ENCODE peak calls at places on chromosome 6, in eight cellular contexts. K is transverse colon, C is NCI-H510A, S is foreskin fibroblast, Q is globus pallidus, H is stomach, B is amygdala, Y is NB4. L is an unnamed sample.

GRCh38 chr6:74249658-74250057 is 553.7 kb downstream of the CD109 start:
- DNase-seq in B (no peak), S (peak; percentile 23), C (no peak), K (no peak), Q (no peak), Y (no peak), H (no peak), L (peak; percentile 7)

GRCh38 chr6:18326980-18327379 is 60.2 kb upstream of the RNF144B start:
- DNase-seq in C (no peak), B (no peak), Q (no peak), K (no peak), H (no peak), Y (no peak), S (no peak), L (peak; percentile 28)

GRCh38 chr6:85669735-85670194 is 27.1 kb upstream of the SYNCRIP start:
- DNase-seq in B (no peak), C (no peak), Y (peak; percentile 69), H (no peak), Q (no peak), S (peak; percentile 65), K (no peak), L (no peak)

GRCh38 chr6:46421239-46421638 is 70.0 kb downstream of the RCAN2 start:
- DNase-seq in B (no peak), S (peak; percentile 26), Q (no peak), C (no peak), K (no peak), Y (peak; percentile 30), H (no peak), L (peak; percentile 31)

GRCh38 chr6:139334791-139335446 is 39.5 kb downstream of the CITED2 start:
- DNase-seq in Y (peak; percentile 73), S (peak; percentile 80), K (no peak), C (no peak), H (no peak), Q (no peak), B (no peak), L (no peak)

GRCh38 chr6:45430590-45431202 is 53.0 kb upstream of the SUPT3H start:
- DNase-seq in Q (no peak), Y (no peak), H (no peak), C (no peak), B (no peak), K (no peak), S (no peak), L (no peak)

GRCh38 chr6:44216677-44217331 is at the start of gene MYMX:
- DNase-seq in H (peak; percentile 59), K (no peak), S (no peak), C (no peak), Q (no peak), B (no peak), Y (no peak), L (peak; percentile 23)

GRCh38 chr6:134456284-134456683 is 138.4 kb upstream of the SGK1 start:
- DNase-seq in Y (no peak), S (no peak), K (no peak), C (no peak), Q (no peak), H (no peak), B (no peak), L (no peak)

L was measured in OCI-M1.